ENCODE peak calls at places on chromosomes 1 and 21, in five cellular contexts. E, T, Q, S and M are unnamed samples.

GRCh38 chr1:32786856-32787255 is 30.3 kb downstream of the YARS1 start:
- DNase-seq in E (peak), S (no peak), Q (peak), T (peak), M (no peak)

GRCh38 chr1:177847843-177848242 is 122.0 kb downstream of the SEC16B start:
- DNase-seq in Q (peak), S (no peak), T (peak), E (no peak), M (peak)

GRCh38 chr1:228286505-228287417 is 78.9 kb downstream of the OBSCN start:
- DNase-seq in S (no peak), E (no peak), T (no peak), Q (no peak), M (no peak)

GRCh38 chr1:36309397-36309796 is 3.2 kb downstream of the SH3D21 start:
- DNase-seq in S (no peak), T (no peak), Q (no peak), E (no peak), M (no peak)

GRCh38 chr21:42568834-42569731 is 55.4 kb downstream of the SLC37A1 start:
- DNase-seq in Q (no peak), E (no peak), T (no peak), S (no peak), M (no peak)

GRCh38 chr1:151574575-151575529 is 34.7 kb downstream of the TUFT1 start:
- DNase-seq in E (no peak), Q (peak), T (peak), S (peak), M (peak)

GRCh38 chr1:203163891-203164635 is 11.6 kb downstream of the MYBPH start:
- DNase-seq in S (no peak), Q (no peak), T (no peak), E (no peak), M (no peak)

GRCh38 chr1:18929686-18930085 is 26.8 kb downstream of the IFFO2 start:
- DNase-seq in T (peak), S (no peak), E (no peak), Q (peak), M (no peak)

GRCh38 chr1:203325418-203326091 is 20.2 kb downstream of the BTG2 start:
- DNase-seq in E (peak), T (no peak), S (no peak), Q (no peak), M (no peak)

GRCh38 chr1:29655945-29656866 is 419.9 kb downstream of the PTPRU start:
- DNase-seq in E (no peak), S (no peak), Q (no peak), T (peak), M (no peak)

GRCh38 chr1:150148834-150149489 is 754 bp upstream of the PLEKHO1 start:
- DNase-seq in E (no peak), T (peak), Q (no peak), S (no peak), M (no peak)

GRCh38 chr1:230127105-230128054 is 60.3 kb downstream of the GALNT2 start:
- DNase-seq in S (no peak), T (no peak), E (no peak), Q (no peak), M (no peak)

GRCh38 chr21:41956926-41957729 is 3.3 kb upstream of the C2CD2 start:
- DNase-seq in E (no peak), Q (peak), S (no peak), T (peak), M (peak)

GRCh38 chr1:221449801-221450470 is 292.0 kb downstream of the DUSP10 start:
- DNase-seq in E (peak), S (no peak), T (peak), Q (peak), M (peak)

GRCh38 chr1:94275116-94275515 is 37.7 kb upstream of the ARHGAP29 start:
- DNase-seq in T (peak), E (no peak), S (no peak), Q (peak), M (peak)

GRCh38 chr1:40627987-40628902 is 37.2 kb downstream of the RIMS3 start:
- DNase-seq in E (no peak), S (no peak), T (no peak), Q (no peak), M (peak)

GRCh38 chr1:111789077-111789476 is 33.4 kb downstream of the DDX20 start:
- DNase-seq in S (no peak), T (peak), Q (no peak), E (no peak), M (no peak)

GRCh38 chr21:33947451-33948095 is 32.0 kb upstream of the ATP5PO start:
- DNase-seq in S (peak), Q (peak), T (peak), E (peak), M (peak)

GRCh38 chr21:15249285-15249993 is 184.6 kb upstream of the NRIP1 start:
- DNase-seq in S (no peak), T (no peak), Q (peak), E (no peak), M (no peak)

DNA sequence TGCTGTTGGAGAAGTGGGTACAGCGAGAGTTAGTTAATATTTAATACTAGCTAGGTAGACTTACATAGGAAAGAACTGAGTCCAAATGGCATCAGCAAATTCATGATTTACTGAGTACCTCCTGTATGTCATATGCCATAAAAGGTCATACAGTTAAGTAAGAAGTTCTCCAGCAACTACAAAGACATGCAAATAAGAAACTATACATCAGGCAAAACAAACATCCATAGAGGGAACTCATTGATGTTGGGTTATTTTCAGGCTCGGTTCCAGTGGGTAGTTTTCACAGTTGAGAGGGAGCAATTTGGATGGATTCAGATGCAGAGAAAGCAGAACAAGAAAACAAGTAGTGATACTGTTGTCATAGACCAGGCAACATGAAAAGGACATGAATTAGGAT is 164.9 kb upstream of the L1TD1 start:
- DNase-seq in E (no peak), Q (no peak), S (no peak), T (no peak), M (no peak)
- H3K4me3 ChIP-seq in E (no peak), Q (no peak), S (no peak), T (no peak), M (no peak)

DNA sequence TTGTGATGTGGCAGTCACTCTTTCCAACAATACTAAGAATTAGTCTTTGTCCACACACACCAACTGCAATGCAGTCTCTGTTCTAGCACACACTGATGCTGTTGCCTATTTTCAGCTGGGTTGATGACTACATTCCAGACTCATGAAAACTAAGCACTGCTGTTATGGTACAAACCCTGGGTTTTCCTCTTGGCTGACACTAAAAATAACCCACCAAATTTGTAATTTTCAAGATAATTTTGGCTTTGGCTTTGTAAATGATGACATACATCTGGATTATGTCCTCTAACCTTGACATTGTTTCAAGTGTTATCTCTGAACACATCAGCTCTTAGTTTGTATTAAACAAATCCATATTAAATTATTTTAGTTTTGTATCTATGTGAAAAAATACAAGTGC is 444.8 kb downstream of the PTPRC start:
- DNase-seq in E (no peak), S (no peak), T (peak), Q (peak), M (peak)
- H2AFZ ChIP-seq in E (no peak), S (no peak), T (no peak), Q (no peak), M (no peak)

GRCh38 chr1:204684206-204684536 is 1.4 kb downstream of the LRRN2 start:
- DNase-seq in Q (no peak), E (no peak), S (no peak), T (no peak), M (no peak)
- H3K4me3 ChIP-seq in Q (no peak), E (no peak), S (peak), T (no peak), M (no peak)

GRCh38 chr1:115274467-115274866 is 63.6 kb downstream of the NGF start:
- DNase-seq in T (no peak), Q (no peak), S (no peak), E (no peak), M (no peak)
- H2AFZ ChIP-seq in T (no peak), Q (no peak), S (no peak), E (no peak), M (no peak)

GRCh38 chr21:36704958-36705678 is 6.2 kb downstream of the SIM2 start:
- DNase-seq in Q (no peak), E (no peak), T (no peak), S (no peak), M (no peak)
- H3K4me3 ChIP-seq in Q (no peak), E (peak), T (no peak), S (no peak), M (no peak)

DNA sequence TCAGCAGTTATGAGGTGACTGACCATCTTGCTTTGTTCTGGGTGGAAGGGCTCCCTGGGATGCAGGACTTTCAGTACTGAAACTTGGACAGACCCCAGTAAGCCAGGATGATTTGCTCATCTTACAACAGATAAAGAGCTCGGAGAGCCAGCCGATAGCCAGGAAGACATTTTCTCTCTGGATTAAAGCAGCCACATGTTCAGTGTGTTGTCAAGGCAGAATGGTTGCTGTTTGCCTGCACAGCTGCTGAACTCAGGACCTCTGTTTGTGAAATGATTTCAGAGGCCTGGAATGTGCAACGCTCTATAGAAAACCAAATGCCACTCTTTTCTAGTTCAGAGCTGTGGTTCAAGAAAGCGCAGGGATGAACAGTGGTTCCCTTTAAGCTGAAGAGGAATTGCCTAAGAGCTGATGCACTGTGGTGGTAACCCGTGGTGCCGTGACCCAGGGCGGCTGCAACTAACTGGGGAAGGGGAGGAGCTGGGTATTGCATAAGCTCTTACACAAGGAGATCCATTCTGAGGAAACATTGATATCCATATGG is 40.7 kb downstream of the CASQ2 start:
- DNase-seq in Q (peak), E (no peak), S (no peak), T (peak), M (peak)
- H2AFZ ChIP-seq in Q (peak), E (no peak), S (no peak), T (peak), M (peak)

DNA sequence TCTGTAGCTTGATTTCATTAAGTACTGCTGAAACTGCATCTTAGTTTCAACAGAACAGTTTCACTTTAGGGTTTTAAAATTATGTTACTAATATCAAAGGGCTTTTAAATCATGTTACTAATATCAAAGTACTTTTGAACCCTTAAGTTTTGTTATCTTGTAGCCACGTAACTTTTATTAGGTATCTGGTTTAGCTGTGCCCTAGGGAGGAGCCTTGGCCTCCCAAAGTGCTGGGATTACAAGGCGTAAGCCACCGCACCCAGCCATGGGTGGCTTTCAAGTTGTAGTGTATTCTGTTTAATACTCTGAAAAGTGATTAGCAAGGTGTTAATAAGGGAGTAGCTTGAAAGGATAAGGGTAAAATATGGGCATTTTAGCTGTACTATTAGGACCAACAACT is 2.0 kb downstream of the KDM4A start:
- DNase-seq in Q (no peak), E (peak), T (peak), S (no peak), M (no peak)
- H3K4me3 ChIP-seq in Q (peak), E (peak), T (peak), S (peak), M (peak)

GRCh38 chr1:25026304-25026703 is 96.2 kb upstream of the RUNX3 start:
- DNase-seq in S (no peak), T (no peak), E (no peak), Q (no peak), M (no peak)

GRCh38 chr1:25026757-25027450 is 96.8 kb upstream of the RUNX3 start:
- DNase-seq in S (no peak), Q (no peak), T (no peak), E (no peak), M (no peak)

GRCh38 chr1:25023826-25024225 is 93.8 kb upstream of the RUNX3 start:
- DNase-seq in T (no peak), E (no peak), S (no peak), Q (no peak), M (no peak)

GRCh38 chr1:25023190-25023578 is 93.1 kb upstream of the RUNX3 start:
- DNase-seq in E (no peak), Q (no peak), T (no peak), S (no peak), M (no peak)

DNA sequence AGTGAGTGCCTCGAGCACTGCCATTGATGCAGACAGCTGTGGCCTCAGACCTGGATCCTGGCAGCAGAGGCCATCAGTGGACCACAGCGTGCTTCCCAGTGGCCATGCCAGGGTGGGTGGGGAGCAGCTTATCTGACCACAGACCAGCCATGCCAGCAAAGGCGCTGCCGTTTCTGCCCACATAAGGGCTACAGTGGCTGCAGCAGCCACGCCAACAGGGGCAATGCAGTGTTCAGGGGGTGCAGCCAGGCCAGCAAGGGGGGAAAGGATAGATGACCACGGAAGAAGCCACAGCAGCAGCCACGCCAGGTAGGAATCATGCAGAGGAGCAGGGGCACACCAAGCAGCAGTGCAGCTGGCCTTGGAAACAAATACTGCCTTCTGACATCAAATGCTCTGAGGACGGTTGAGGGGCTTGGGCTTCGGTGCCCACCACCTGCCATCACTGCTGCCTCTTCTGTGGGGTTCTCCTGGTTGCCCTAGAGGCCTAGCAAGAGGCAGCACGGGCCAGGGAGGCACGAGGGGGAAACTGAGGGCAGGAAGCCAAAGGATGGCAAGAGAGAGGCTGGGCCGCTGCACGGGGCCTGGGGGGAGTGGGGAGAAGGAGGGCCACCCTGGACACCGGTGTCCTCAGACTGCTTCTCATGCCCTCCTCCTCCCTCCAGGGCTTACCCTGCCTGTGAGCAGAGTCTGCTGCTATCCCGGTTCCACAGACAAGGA is 94.7 kb upstream of the RUNX3 start:
- DNase-seq in E (no peak), Q (no peak), S (no peak), T (no peak), M (no peak)
- H2AFZ ChIP-seq in E (no peak), Q (no peak), S (no peak), T (no peak), M (no peak)

GRCh38 chr1:197199923-197200467 is 53.5 kb upstream of the ASPM start:
- DNase-seq in T (peak), Q (no peak), S (no peak), E (no peak), M (no peak)

GRCh38 chr1:197200468-197200899 is 54.0 kb upstream of the ASPM start:
- DNase-seq in Q (peak), S (no peak), T (peak), E (no peak), M (peak)

GRCh38 chr1:197197430-197197997 is 51.0 kb upstream of the ASPM start:
- DNase-seq in T (no peak), Q (no peak), E (no peak), S (no peak), M (no peak)

GRCh38 chr1:197198911-197199310 is 52.4 kb upstream of the ASPM start:
- DNase-seq in S (no peak), E (no peak), Q (no peak), T (peak), M (no peak)

GRCh38 chr1:197198333-197198732 is 51.9 kb upstream of the ASPM start:
- DNase-seq in E (no peak), S (no peak), T (no peak), Q (no peak), M (no peak)
- H3K4me3 ChIP-seq in E (no peak), S (no peak), T (peak), Q (peak), M (peak)

DNA sequence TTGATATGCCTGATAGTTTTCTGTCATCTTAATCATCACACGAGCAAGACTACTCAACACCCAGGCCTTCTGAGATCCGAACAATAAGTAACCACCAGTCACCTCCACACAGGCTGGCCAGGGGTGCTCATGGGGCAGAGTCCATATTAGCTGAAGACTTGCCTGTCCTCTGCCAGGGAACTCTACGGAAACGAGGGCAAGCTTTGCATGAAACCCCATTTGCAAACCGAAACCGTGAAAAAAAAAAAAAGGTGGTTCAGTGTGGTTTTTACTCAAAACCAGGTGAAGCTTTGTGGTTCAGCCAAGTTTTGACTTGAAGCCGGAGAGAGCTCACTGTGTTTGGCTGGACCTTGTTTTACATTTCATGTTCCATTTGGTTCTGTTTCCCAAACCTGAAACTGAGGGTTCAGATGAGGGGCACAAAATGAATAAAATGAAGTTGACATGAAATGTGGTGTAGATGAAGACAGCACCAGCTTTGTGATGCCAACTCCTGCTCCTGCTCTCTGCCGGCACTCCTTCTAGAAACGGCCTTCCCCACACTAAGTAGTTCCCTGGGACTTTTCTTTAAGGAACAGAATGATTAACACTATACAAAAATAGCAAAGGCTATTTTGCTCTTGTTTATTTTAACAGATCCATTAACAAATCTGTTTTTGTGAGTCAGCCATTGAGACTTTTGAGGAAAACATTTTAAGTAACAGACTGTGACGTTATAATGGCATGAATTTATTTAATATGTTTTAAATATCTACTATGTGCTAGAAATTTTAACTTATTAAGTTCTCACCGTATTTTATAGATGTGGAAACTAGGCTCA is 74.7 kb downstream of the RUNX1 start:
- DNase-seq in S (no peak), T (no peak), E (peak), Q (no peak), M (no peak)
- H2AFZ ChIP-seq in S (no peak), T (no peak), E (no peak), Q (no peak), M (no peak)